ENCODE peak calls at places on chromosome 10, in ten cellular contexts. One of them, this sample, is unnamed.

GRCh38 chr10:70441161-70441876 is at the start of gene NODAL:
- DNase-seq in heart left ventricle: no peak
- DNase-seq in substantia nigra: no peak
- DNase-seq in cardiac muscle cell: no peak
- DNase-seq in upper lobe of right lung: peak
- DNase-seq in tibial artery: no peak
- DNase-seq in neuronal stem cell: no peak
- DNase-seq in stomach: no peak
- DNase-seq in caudate nucleus: no peak
- DNase-seq in IMR-90: no peak
- DNase-seq in this sample: peak

GRCh38 chr10:2839081-2839725 is 228.1 kb upstream of the PFKP start:
- DNase-seq in tibial artery: no peak
- DNase-seq in cardiac muscle cell: peak
- DNase-seq in neuronal stem cell: peak
- DNase-seq in stomach: no peak
- DNase-seq in substantia nigra: no peak
- DNase-seq in upper lobe of right lung: peak
- DNase-seq in IMR-90: peak
- DNase-seq in heart left ventricle: no peak
- DNase-seq in caudate nucleus: no peak
- DNase-seq in this sample: no peak

GRCh38 chr10:30199376-30200018 is 140.1 kb upstream of the JCAD start:
- DNase-seq in upper lobe of right lung: no peak
- DNase-seq in neuronal stem cell: no peak
- DNase-seq in stomach: no peak
- DNase-seq in cardiac muscle cell: no peak
- DNase-seq in tibial artery: no peak
- DNase-seq in IMR-90: no peak
- DNase-seq in heart left ventricle: no peak
- DNase-seq in substantia nigra: no peak
- DNase-seq in caudate nucleus: no peak
- DNase-seq in this sample: no peak

GRCh38 chr10:53005612-53006325 is 233.2 kb upstream of the MBL2 start:
- DNase-seq in cardiac muscle cell: no peak
- DNase-seq in tibial artery: no peak
- DNase-seq in upper lobe of right lung: no peak
- DNase-seq in neuronal stem cell: no peak
- DNase-seq in caudate nucleus: no peak
- DNase-seq in IMR-90: no peak
- DNase-seq in substantia nigra: no peak
- DNase-seq in heart left ventricle: no peak
- DNase-seq in stomach: no peak
- DNase-seq in this sample: no peak

GRCh38 chr10:80357804-80358125 is 1.2 kb downstream of the DYDC2 start:
- DNase-seq in substantia nigra: no peak
- DNase-seq in cardiac muscle cell: no peak
- DNase-seq in neuronal stem cell: no peak
- DNase-seq in IMR-90: no peak
- DNase-seq in tibial artery: no peak
- DNase-seq in stomach: no peak
- DNase-seq in heart left ventricle: no peak
- DNase-seq in upper lobe of right lung: no peak
- DNase-seq in caudate nucleus: no peak
- DNase-seq in this sample: no peak

GRCh38 chr10:79047875-79048638 is 20.7 kb upstream of the ZMIZ1 start:
- DNase-seq in neuronal stem cell: no peak
- DNase-seq in tibial artery: peak
- DNase-seq in cardiac muscle cell: no peak
- DNase-seq in stomach: no peak
- DNase-seq in upper lobe of right lung: peak
- DNase-seq in heart left ventricle: peak
- DNase-seq in substantia nigra: no peak
- DNase-seq in caudate nucleus: no peak
- DNase-seq in IMR-90: no peak
- DNase-seq in this sample: peak

GRCh38 chr10:89555688-89556445 is 20.5 kb upstream of the SLC16A12 start:
- DNase-seq in upper lobe of right lung: no peak
- DNase-seq in neuronal stem cell: no peak
- DNase-seq in stomach: no peak
- DNase-seq in IMR-90: peak
- DNase-seq in substantia nigra: no peak
- DNase-seq in heart left ventricle: peak
- DNase-seq in caudate nucleus: no peak
- DNase-seq in cardiac muscle cell: peak
- DNase-seq in tibial artery: no peak
- DNase-seq in this sample: no peak

GRCh38 chr10:112261281-112261822 is 21.8 kb upstream of the TECTB start:
- DNase-seq in tibial artery: no peak
- DNase-seq in IMR-90: peak
- DNase-seq in upper lobe of right lung: no peak
- DNase-seq in caudate nucleus: no peak
- DNase-seq in heart left ventricle: no peak
- DNase-seq in neuronal stem cell: no peak
- DNase-seq in cardiac muscle cell: peak
- DNase-seq in substantia nigra: no peak
- DNase-seq in stomach: no peak
- DNase-seq in this sample: no peak

GRCh38 chr10:101567165-101568006 is 20.7 kb downstream of the POLL start:
- DNase-seq in substantia nigra: no peak
- DNase-seq in tibial artery: no peak
- DNase-seq in heart left ventricle: no peak
- DNase-seq in caudate nucleus: no peak
- DNase-seq in cardiac muscle cell: no peak
- DNase-seq in IMR-90: no peak
- DNase-seq in neuronal stem cell: no peak
- DNase-seq in upper lobe of right lung: peak
- DNase-seq in stomach: no peak
- DNase-seq in this sample: no peak

GRCh38 chr10:78508955-78509354 is 475.3 kb downstream of the RPS24 start:
- DNase-seq in substantia nigra: no peak
- DNase-seq in heart left ventricle: no peak
- DNase-seq in caudate nucleus: no peak
- DNase-seq in stomach: no peak
- DNase-seq in upper lobe of right lung: no peak
- DNase-seq in cardiac muscle cell: no peak
- DNase-seq in IMR-90: no peak
- DNase-seq in neuronal stem cell: no peak
- DNase-seq in tibial artery: no peak
- DNase-seq in this sample: no peak

GRCh38 chr10:43235070-43235900 is 31.6 kb downstream of the RASGEF1A start:
- DNase-seq in IMR-90: no peak
- DNase-seq in neuronal stem cell: no peak
- DNase-seq in caudate nucleus: no peak
- DNase-seq in upper lobe of right lung: peak
- DNase-seq in tibial artery: peak
- DNase-seq in cardiac muscle cell: no peak
- DNase-seq in heart left ventricle: peak
- DNase-seq in substantia nigra: no peak
- DNase-seq in stomach: no peak
- DNase-seq in this sample: peak

GRCh38 chr10:132678436-132679216 is 107.3 kb downstream of the NKX6-2 start:
- DNase-seq in cardiac muscle cell: no peak
- DNase-seq in heart left ventricle: no peak
- DNase-seq in tibial artery: peak
- DNase-seq in IMR-90: no peak
- DNase-seq in caudate nucleus: no peak
- DNase-seq in neuronal stem cell: no peak
- DNase-seq in substantia nigra: no peak
- DNase-seq in stomach: no peak
- DNase-seq in upper lobe of right lung: peak
- DNase-seq in this sample: no peak

GRCh38 chr10:3805791-3806381 is 20.9 kb upstream of the KLF6 start:
- DNase-seq in cardiac muscle cell: peak
- DNase-seq in IMR-90: peak
- DNase-seq in upper lobe of right lung: no peak
- DNase-seq in substantia nigra: no peak
- DNase-seq in tibial artery: peak
- DNase-seq in heart left ventricle: peak
- DNase-seq in caudate nucleus: no peak
- DNase-seq in neuronal stem cell: no peak
- DNase-seq in stomach: no peak
- DNase-seq in this sample: peak

GRCh38 chr10:69750011-69750373 is 51.7 kb upstream of the COL13A1 start:
- DNase-seq in caudate nucleus: no peak
- DNase-seq in heart left ventricle: no peak
- DNase-seq in neuronal stem cell: no peak
- DNase-seq in upper lobe of right lung: no peak
- DNase-seq in tibial artery: no peak
- DNase-seq in stomach: no peak
- DNase-seq in IMR-90: no peak
- DNase-seq in cardiac muscle cell: no peak
- DNase-seq in substantia nigra: no peak
- DNase-seq in this sample: no peak

GRCh38 chr10:12521423-12521822 is 172.1 kb downstream of the CAMK1D start:
- DNase-seq in caudate nucleus: no peak
- DNase-seq in stomach: no peak
- DNase-seq in tibial artery: no peak
- DNase-seq in upper lobe of right lung: no peak
- DNase-seq in IMR-90: no peak
- DNase-seq in neuronal stem cell: no peak
- DNase-seq in cardiac muscle cell: no peak
- DNase-seq in heart left ventricle: no peak
- DNase-seq in substantia nigra: no peak
- DNase-seq in this sample: no peak
- H3K27ac ChIP-seq in caudate nucleus: no peak
- H3K27ac ChIP-seq in stomach: no peak
- H3K27ac ChIP-seq in tibial artery: no peak
- H3K27ac ChIP-seq in upper lobe of right lung: no peak
- H3K27ac ChIP-seq in IMR-90: no peak
- H3K27ac ChIP-seq in neuronal stem cell: no peak
- H3K27ac ChIP-seq in cardiac muscle cell: no peak
- H3K27ac ChIP-seq in heart left ventricle: no peak
- H3K27ac ChIP-seq in substantia nigra: no peak
- H3K27ac ChIP-seq in this sample: no peak

DNA sequence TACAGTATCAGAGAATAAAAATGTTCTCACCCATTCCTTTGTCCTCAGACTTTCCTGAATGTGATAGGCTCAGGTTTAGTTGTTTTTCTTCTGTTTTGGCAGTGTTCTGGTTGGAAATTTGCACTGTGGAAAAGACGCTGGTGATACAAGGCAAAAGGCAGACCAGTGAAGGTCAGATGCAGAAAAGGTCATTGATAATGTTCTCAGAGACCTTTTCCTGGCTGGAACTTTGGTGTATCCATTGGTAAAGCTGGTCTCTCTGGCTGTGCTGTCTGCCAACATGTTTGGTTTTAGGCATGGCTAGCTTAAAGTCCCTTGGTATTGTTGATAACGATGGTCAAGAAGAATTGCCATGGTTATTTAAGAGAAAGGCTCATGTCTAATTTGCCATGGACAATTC is 11.5 kb downstream of the ARID5B start:
- DNase-seq in heart left ventricle: no peak
- DNase-seq in stomach: no peak
- DNase-seq in cardiac muscle cell: no peak
- DNase-seq in IMR-90: no peak
- DNase-seq in substantia nigra: no peak
- DNase-seq in upper lobe of right lung: no peak
- DNase-seq in caudate nucleus: no peak
- DNase-seq in neuronal stem cell: no peak
- DNase-seq in tibial artery: no peak
- DNase-seq in this sample: no peak
- H3K27ac ChIP-seq in heart left ventricle: no peak
- H3K27ac ChIP-seq in stomach: no peak
- H3K27ac ChIP-seq in cardiac muscle cell: no peak
- H3K27ac ChIP-seq in IMR-90: no peak
- H3K27ac ChIP-seq in substantia nigra: no peak
- H3K27ac ChIP-seq in upper lobe of right lung: no peak
- H3K27ac ChIP-seq in caudate nucleus: no peak
- H3K27ac ChIP-seq in neuronal stem cell: no peak
- H3K27ac ChIP-seq in tibial artery: no peak
- H3K27ac ChIP-seq in this sample: no peak

GRCh38 chr10:623039-623438 is 66.4 kb downstream of the DIP2C start:
- DNase-seq in stomach: no peak
- DNase-seq in IMR-90: no peak
- DNase-seq in cardiac muscle cell: no peak
- DNase-seq in caudate nucleus: peak
- DNase-seq in upper lobe of right lung: no peak
- DNase-seq in substantia nigra: no peak
- DNase-seq in neuronal stem cell: no peak
- DNase-seq in tibial artery: no peak
- DNase-seq in heart left ventricle: no peak
- DNase-seq in this sample: no peak

GRCh38 chr10:625335-625699 is 64.2 kb downstream of the DIP2C start:
- DNase-seq in upper lobe of right lung: peak
- DNase-seq in substantia nigra: no peak
- DNase-seq in IMR-90: no peak
- DNase-seq in caudate nucleus: no peak
- DNase-seq in stomach: no peak
- DNase-seq in tibial artery: peak
- DNase-seq in cardiac muscle cell: no peak
- DNase-seq in neuronal stem cell: no peak
- DNase-seq in heart left ventricle: peak
- DNase-seq in this sample: no peak

GRCh38 chr10:624605-625334 is 64.7 kb downstream of the DIP2C start:
- DNase-seq in tibial artery: peak
- DNase-seq in heart left ventricle: peak
- DNase-seq in neuronal stem cell: no peak
- DNase-seq in stomach: no peak
- DNase-seq in caudate nucleus: peak
- DNase-seq in IMR-90: peak
- DNase-seq in substantia nigra: peak
- DNase-seq in cardiac muscle cell: peak
- DNase-seq in upper lobe of right lung: peak
- DNase-seq in this sample: no peak

GRCh38 chr10:623477-624311 is 65.8 kb downstream of the DIP2C start:
- DNase-seq in upper lobe of right lung: no peak
- DNase-seq in substantia nigra: no peak
- DNase-seq in tibial artery: no peak
- DNase-seq in caudate nucleus: no peak
- DNase-seq in cardiac muscle cell: no peak
- DNase-seq in stomach: no peak
- DNase-seq in neuronal stem cell: no peak
- DNase-seq in IMR-90: no peak
- DNase-seq in heart left ventricle: no peak
- DNase-seq in this sample: no peak

DNA sequence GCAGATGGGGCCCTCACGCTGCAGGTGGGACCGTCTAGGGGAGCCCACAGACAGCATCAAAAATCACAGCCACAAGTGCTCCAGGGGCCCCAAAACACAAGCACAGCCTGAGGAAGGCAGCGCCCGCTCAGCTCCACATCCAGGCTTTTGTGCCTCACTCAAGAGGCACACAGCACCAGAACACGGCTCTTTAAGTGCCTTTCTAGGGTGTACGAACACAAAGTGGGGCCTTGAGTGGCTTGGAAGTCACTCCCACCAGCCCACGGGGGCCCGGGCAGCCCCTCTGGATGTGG is 65.2 kb downstream of the DIP2C start:
- DNase-seq in heart left ventricle: no peak
- DNase-seq in tibial artery: no peak
- DNase-seq in neuronal stem cell: no peak
- DNase-seq in substantia nigra: no peak
- DNase-seq in IMR-90: no peak
- DNase-seq in upper lobe of right lung: no peak
- DNase-seq in stomach: no peak
- DNase-seq in caudate nucleus: no peak
- DNase-seq in cardiac muscle cell: no peak
- DNase-seq in this sample: no peak
- H3K27ac ChIP-seq in heart left ventricle: peak
- H3K27ac ChIP-seq in tibial artery: peak
- H3K27ac ChIP-seq in neuronal stem cell: no peak
- H3K27ac ChIP-seq in substantia nigra: peak
- H3K27ac ChIP-seq in IMR-90: peak
- H3K27ac ChIP-seq in upper lobe of right lung: no peak
- H3K27ac ChIP-seq in stomach: peak
- H3K27ac ChIP-seq in caudate nucleus: peak
- H3K27ac ChIP-seq in cardiac muscle cell: peak
- H3K27ac ChIP-seq in this sample: no peak

GRCh38 chr10:60222060-60222459 is 167.6 kb downstream of the ANK3 start:
- DNase-seq in neuronal stem cell: no peak
- DNase-seq in IMR-90: no peak
- DNase-seq in heart left ventricle: peak
- DNase-seq in cardiac muscle cell: no peak
- DNase-seq in upper lobe of right lung: no peak
- DNase-seq in caudate nucleus: no peak
- DNase-seq in tibial artery: no peak
- DNase-seq in substantia nigra: no peak
- DNase-seq in stomach: no peak
- DNase-seq in this sample: no peak
- H3K27ac ChIP-seq in neuronal stem cell: no peak
- H3K27ac ChIP-seq in IMR-90: no peak
- H3K27ac ChIP-seq in heart left ventricle: no peak
- H3K27ac ChIP-seq in cardiac muscle cell: no peak
- H3K27ac ChIP-seq in upper lobe of right lung: no peak
- H3K27ac ChIP-seq in caudate nucleus: no peak
- H3K27ac ChIP-seq in tibial artery: no peak
- H3K27ac ChIP-seq in substantia nigra: no peak
- H3K27ac ChIP-seq in stomach: no peak
- H3K27ac ChIP-seq in this sample: no peak